ENCODE peak calls at places on chromosomes 13 and 19, in four cellular contexts. X is H9, I is brain microvascular endothelial cell, U is ELR. F is an unnamed sample.

GRCh38 chr19:17209126-17210036 is 5.8 kb upstream of the USE1 start:
- DNase-seq in X (peak), I (no peak), U (peak), F (no peak)

GRCh38 chr13:102900193-102900608 is 54.4 kb downstream of the ERCC5 start:
- DNase-seq in X (no peak), I (no peak), U (no peak), F (no peak)

GRCh38 chr19:46660601-46661019 is 372 bp downstream of the DACT3 start:
- DNase-seq in X (no peak), I (no peak), U (no peak), F (no peak)

GRCh38 chr13:110129076-110129475 is 177.9 kb downstream of the COL4A1 start:
- DNase-seq in X (no peak), I (no peak), U (no peak), F (no peak)

GRCh38 chr19:38990949-38991697 is 15.6 kb upstream of the FBXO17 start:
- DNase-seq in X (no peak), I (no peak), U (peak), F (peak)

GRCh38 chr19:33292595-33293254 is 9.6 kb downstream of the CEBPA start:
- DNase-seq in X (no peak), I (no peak), U (peak), F (no peak)

GRCh38 chr13:49791214-49791752 is 1.2 kb downstream of the KPNA3 start:
- DNase-seq in X (no peak), I (peak), U (peak), F (peak)

GRCh38 chr19:35742121-35742724 is at the start of gene IGFLR1:
- DNase-seq in X (no peak), I (no peak), U (no peak), F (no peak)

GRCh38 chr13:57017357-57017756 is 123.4 kb upstream of the PRR20A start:
- DNase-seq in X (no peak), I (no peak), U (no peak), F (no peak)

GRCh38 chr19:3423183-3423829 is 56.9 kb downstream of the NFIC start:
- DNase-seq in X (no peak), I (peak), U (no peak), F (no peak)

GRCh38 chr19:42816901-42817300 is 51.4 kb upstream of the PSG8 start:
- DNase-seq in X (no peak), I (no peak), U (peak), F (peak)

GRCh38 chr19:30861896-30862295 is 487.3 kb downstream of the TSHZ3 start:
- DNase-seq in X (peak), I (no peak), U (no peak), F (no peak)

GRCh38 chr19:40718774-40719391 is 2.0 kb downstream of the ITPKC start:
- DNase-seq in X (peak), I (peak), U (peak), F (peak)

GRCh38 chr13:45082964-45083363 is 37.3 kb upstream of the GTF2F2 start:
- DNase-seq in X (no peak), I (peak), U (peak), F (peak)

GRCh38 chr19:11480927-11481776 is at the start of gene ELAVL3:
- DNase-seq in X (peak), I (no peak), U (no peak), F (no peak)

GRCh38 chr13:75792526-75793187 is 156.5 kb downstream of the LMO7 start:
- DNase-seq in X (no peak), I (no peak), U (no peak), F (no peak)

GRCh38 chr13:73714522-73714921 is 419.7 kb downstream of the KLF12 start:
- DNase-seq in X (no peak), I (no peak), U (no peak), F (no peak)

GRCh38 chr19:14002571-14003278 is 3.4 kb downstream of the RFX1 start:
- DNase-seq in X (no peak), I (no peak), U (no peak), F (no peak)

F was measured in foreskin fibroblast.